ENCODE peak calls at places on chromosomes 1 and 21, in four cellular contexts. J is pancreas, T is transverse colon, I is neural progenitor cell. S is an unnamed sample.
A peak's percentile ranks its signal among the peaks of the same experiment; 100 is the strongest.

GRCh38 chr1:225842074-225842473 is 32.1 kb downstream of the EPHX1 start:
- DNase-seq in J (no peak), T (no peak), I (no peak), S (no peak)

GRCh38 chr1:224098007-224098406 is 15.9 kb upstream of the FBXO28 start:
- DNase-seq in J (no peak), T (no peak), I (no peak), S (no peak)

GRCh38 chr1:34412597-34413392 is 236.1 kb downstream of the C1orf94 start:
- DNase-seq in J (no peak), T (no peak), I (peak; percentile 6), S (no peak)

GRCh38 chr1:225653463-225654276 is 747 bp upstream of the ENAH start:
- DNase-seq in J (peak; percentile 75), T (peak; percentile 72), I (peak; percentile 76), S (peak; percentile 15)

GRCh38 chr1:184656221-184656620 is 98.4 kb downstream of the EDEM3 start:
- DNase-seq in J (no peak), T (no peak), I (no peak), S (no peak)

GRCh38 chr21:42321845-42322244 is 6.6 kb upstream of the TFF3 start:
- DNase-seq in J (no peak), T (no peak), I (no peak), S (no peak)

GRCh38 chr1:54870869-54871268 is 16.1 kb downstream of the DHCR24 start:
- DNase-seq in J (no peak), T (no peak), I (no peak), S (no peak)

GRCh38 chr1:22131875-22132486 is 10.9 kb downstream of the WNT4 start:
- DNase-seq in J (peak; percentile 71), T (peak; percentile 59), I (peak; percentile 82), S (peak; percentile 54)

GRCh38 chr1:12472798-12473551 is 145.0 kb downstream of the DHRS3 start:
- DNase-seq in J (no peak), T (peak; percentile 37), I (no peak), S (peak; percentile 32)

GRCh38 chr1:86380257-86380861 is 15.8 kb downstream of the ODF2L start:
- DNase-seq in J (no peak), T (no peak), I (peak; percentile 57), S (no peak)

GRCh38 chr1:219790834-219791615 is 137.3 kb downstream of the SLC30A10 start:
- DNase-seq in J (no peak), T (no peak), I (no peak), S (no peak)

GRCh38 chr1:107531065-107531908 is 390.4 kb downstream of the NTNG1 start:
- DNase-seq in J (no peak), T (no peak), I (no peak), S (no peak)

GRCh38 chr1:86696522-86696921 is 7.9 kb upstream of the SH3GLB1 start:
- DNase-seq in J (no peak), T (no peak), I (no peak), S (no peak)

GRCh38 chr1:215710340-215710971 is 143.4 kb downstream of the KCTD3 start:
- DNase-seq in J (no peak), T (no peak), I (peak; percentile 90), S (no peak)

GRCh38 chr1:207806531-207807394 is 54.9 kb downstream of the CD46 start:
- DNase-seq in J (no peak), T (no peak), I (no peak), S (no peak)
- H3K4me3 ChIP-seq in J (no peak overlapping the region), T (no peak overlapping the region), I (no peak overlapping the region), S (no peak overlapping the region)

GRCh38 chr1:3418600-3418999 is 35.9 kb upstream of the ARHGEF16 start:
- DNase-seq in J (no peak), T (no peak), I (no peak), S (no peak)

GRCh38 chr1:3417954-3418353 is 36.5 kb upstream of the ARHGEF16 start:
- DNase-seq in J (no peak), T (no peak), I (no peak), S (no peak)

GRCh38 chr1:3415260-3415952 is 39.1 kb upstream of the ARHGEF16 start:
- DNase-seq in J (no peak), T (no peak), I (no peak), S (no peak)

GRCh38 chr1:3419415-3420204 is 34.9 kb upstream of the ARHGEF16 start:
- DNase-seq in J (no peak), T (peak; percentile 45), I (no peak), S (no peak)

DNA sequence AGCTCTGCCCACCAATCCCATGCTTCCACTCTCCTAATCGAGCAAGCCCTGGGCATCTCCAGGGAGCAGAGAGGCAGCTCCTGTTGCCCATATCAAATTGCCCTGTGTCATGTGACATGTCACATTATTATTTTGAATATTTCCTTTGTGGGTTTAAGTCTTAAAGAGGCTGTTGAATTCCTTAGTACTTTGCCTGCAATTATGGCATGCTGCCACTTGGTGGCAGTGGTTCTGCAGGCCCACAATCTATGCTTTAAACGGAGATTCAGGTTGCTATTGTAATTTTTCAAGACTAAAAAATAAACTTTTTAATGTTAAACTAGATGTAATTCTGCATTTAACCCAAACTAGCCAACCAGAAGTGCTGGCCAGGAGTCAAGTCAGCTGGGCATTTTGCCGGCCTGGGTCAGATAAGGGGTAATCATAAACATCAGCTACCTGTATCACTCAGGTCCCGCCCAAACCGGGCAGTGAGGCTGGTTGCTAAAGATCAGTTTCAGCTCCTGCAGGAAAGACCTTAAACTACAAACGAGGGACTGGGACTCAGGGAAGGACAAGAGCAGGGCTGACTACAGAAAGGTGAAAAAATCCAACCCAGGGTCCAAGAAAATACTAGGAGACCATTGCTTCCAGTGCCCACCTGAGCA is 37.3 kb upstream of the ARHGEF16 start:
- DNase-seq in J (no peak), T (no peak), I (no peak), S (no peak)
- TF ChIP-seq CTCF in J (peak; percentile 12), T (no peak), I (peak; percentile 67), S (peak; percentile 31)

GRCh38 chr21:44322621-44323325 is 16.4 kb downstream of the CFAP410 start:
- DNase-seq in J (no peak), T (no peak), I (no peak), S (no peak)

GRCh38 chr21:44318489-44319285 is 18.8 kb downstream of the PFKL start:
- DNase-seq in J (no peak), T (no peak), I (no peak), S (no peak)

GRCh38 chr21:44319407-44320065 is 19.7 kb downstream of the CFAP410 start:
- DNase-seq in J (no peak), T (no peak), I (no peak), S (no peak)

GRCh38 chr21:44321846-44322450 is 17.2 kb downstream of the CFAP410 start:
- DNase-seq in J (no peak), T (no peak), I (no peak), S (no peak)

DNA sequence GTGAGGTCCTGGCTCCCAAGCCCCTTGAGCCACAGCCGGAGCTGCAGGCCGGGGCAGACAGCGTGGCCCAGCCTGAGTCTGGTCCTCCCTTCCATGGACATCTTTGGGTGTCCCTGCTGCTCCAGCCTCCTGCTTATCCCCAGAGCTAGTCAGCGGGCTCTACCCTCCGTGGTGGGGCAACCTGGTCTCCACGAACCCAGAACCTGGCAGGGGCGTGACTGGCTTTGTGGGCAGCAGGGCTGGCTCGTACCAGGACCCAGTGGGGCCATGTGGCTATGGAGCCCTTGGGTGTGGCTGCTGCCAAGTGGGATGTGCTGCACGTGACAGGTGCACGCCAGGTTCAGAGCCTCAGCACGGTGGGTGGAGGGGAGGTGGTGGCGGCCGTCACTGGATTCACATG is 18.3 kb downstream of the CFAP410 start:
- DNase-seq in J (no peak), T (no peak), I (no peak), S (no peak)
- H3K36me3 ChIP-seq in J (no peaks in the 10 kb centered on the region), T (peaks cover 27% of the 10 kb centered on the region), I (no peaks in the 10 kb centered on the region), S (peaks cover 62% of the 10 kb centered on the region)

GRCh38 chr1:169117599-169117998 is 11.1 kb downstream of the ATP1B1 start:
- DNase-seq in J (no peak), T (no peak), I (no peak), S (no peak)
- H3K4me3 ChIP-seq in J (no peak overlapping the region), T (no peak overlapping the region), I (no peak overlapping the region), S (no peak overlapping the region)

DNA sequence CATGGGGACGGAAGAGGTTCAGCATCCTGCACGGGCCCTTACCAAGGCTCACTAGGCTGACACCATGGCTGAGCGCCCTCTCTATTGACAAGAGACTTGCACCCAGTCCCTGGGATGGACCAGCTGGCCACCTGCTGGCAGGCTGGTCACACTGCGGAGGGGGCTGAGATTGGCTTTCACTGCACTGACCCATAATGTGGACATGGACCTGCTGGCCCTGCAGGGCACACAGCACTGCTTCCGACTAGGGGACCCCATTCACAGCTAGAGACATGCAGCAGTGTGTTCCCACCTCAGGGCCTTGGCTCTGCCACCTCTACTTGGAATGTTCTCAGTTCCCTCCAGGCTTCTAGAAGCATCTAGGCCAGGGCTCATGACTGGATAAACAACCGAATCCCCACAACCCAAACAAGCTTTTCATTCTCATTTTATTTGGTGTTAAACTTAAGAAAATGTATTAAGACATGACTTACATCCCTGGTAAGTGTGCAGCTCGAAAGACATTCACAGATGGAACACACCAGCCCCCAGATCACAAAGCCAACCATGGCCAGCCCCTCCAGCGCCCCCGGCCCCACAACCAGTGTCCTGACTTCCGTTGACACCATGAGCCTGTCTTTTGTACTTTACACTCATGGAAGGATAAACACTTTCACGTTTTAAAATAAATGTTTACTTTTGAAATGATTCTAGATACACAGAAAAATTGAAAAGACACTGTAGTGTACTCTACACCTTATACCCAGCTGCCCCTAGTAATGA is 9.3 kb upstream of the SRARP start:
- DNase-seq in J (peak; percentile 75), T (peak; percentile 63), I (peak; percentile 46), S (no peak)
- TF ChIP-seq CTCF in J (peak; percentile 67), T (peak; percentile 70), I (peak; percentile 52), S (peak; percentile 66)

DNA sequence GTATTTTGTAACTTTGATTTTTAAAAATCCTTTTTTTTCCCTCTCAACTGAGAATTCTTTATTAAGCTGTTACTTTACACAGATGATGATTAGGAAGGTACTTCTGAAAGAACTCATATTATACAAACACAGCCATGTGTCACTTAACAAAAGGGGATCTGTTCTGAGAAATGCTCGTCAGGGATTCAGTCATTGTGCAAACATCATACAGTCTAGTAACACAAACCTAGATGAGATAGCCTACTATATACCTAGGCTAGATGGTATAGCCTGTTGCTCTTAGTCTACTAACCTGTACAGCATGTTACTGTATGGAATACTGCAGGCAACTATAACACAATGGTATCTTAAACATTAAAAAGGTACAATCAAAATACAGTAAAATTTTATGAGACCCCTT is 24.9 kb downstream of the AHCTF1 start:
- DNase-seq in J (no peak), T (no peak), I (no peak), S (no peak)
- H3K36me3 ChIP-seq in J (no peaks in the 10 kb centered on the region), T (peaks cover 53% of the 10 kb centered on the region), I (peaks cover 33% of the 10 kb centered on the region), S (peaks cover 5% of the 10 kb centered on the region)

DNA sequence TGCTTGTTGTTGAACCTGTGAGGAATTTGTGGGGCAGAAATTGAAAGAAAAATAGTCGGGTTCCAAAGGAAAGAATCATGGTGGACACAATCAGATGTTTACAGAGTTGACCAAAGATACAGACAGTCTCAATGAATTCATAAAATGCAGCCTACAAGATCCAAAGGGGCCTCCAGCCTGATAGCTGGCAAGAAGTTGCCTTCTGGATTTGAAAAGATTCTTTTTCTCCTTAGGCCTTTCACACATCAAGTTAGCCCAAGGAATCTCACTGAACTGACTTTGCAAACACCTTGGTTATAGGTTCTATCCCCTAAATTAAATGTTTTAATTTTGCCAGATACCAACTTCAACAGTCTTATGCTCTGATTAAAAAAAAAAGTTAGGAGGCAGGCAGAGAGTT is 21.5 kb downstream of the SLAMF1 start:
- DNase-seq in J (no peak), T (no peak), I (no peak), S (no peak)
- H3K4me3 ChIP-seq in J (no peak overlapping the region), T (no peak overlapping the region), I (no peak overlapping the region), S (no peak overlapping the region)

S was measured in GM06990.